ENCODE peak calls at places on chromosomes 4 and X, in six cellular contexts. Y is sciatic nerve, H is GM13977, M is HL-60, N is HuH-7.5, J is RPMI8226. F is an unnamed sample.

GRCh38 chr4:184148871-184149637 is 68.6 kb downstream of the ENPP6 start:
- DNase-seq in Y (no peak), H (no peak), M (no peak), N (no peak), J (no peak), F (no peak)

GRCh38 chr4:112144546-112145325 is 518 bp upstream of the FAM241A start:
- DNase-seq in Y (no peak), H (peak), M (no peak), N (no peak), J (no peak), F (no peak)

GRCh38 chr4:86450189-86450588 is 90.3 kb upstream of the MAPK10 start:
- DNase-seq in Y (no peak), H (no peak), M (no peak), N (no peak), J (no peak), F (no peak)

GRCh38 chrX:47568656-47569295 is 7.8 kb downstream of the ARAF start:
- DNase-seq in Y (no peak), H (no peak), M (no peak), N (no peak), J (peak), F (no peak)

GRCh38 chrX:19805054-19805690 is 82.2 kb downstream of the SH3KBP1 start:
- DNase-seq in Y (no peak), H (no peak), M (no peak), N (no peak), J (no peak), F (no peak)

GRCh38 chrX:19593684-19594083 is 78.4 kb upstream of the MAP3K15 start:
- DNase-seq in Y (no peak), H (no peak), M (peak), N (peak), J (peak), F (peak)

GRCh38 chr4:152115794-152116193 is 355.0 kb upstream of the GATB start:
- DNase-seq in Y (no peak), H (no peak), M (no peak), N (no peak), J (no peak), F (no peak)

GRCh38 chrX:57447856-57448255 is 144.0 kb upstream of the ZXDB start:
- DNase-seq in Y (no peak), H (no peak), M (no peak), N (no peak), J (no peak), F (no peak)

GRCh38 chr4:121177238-121178137 is 13.4 kb upstream of the TNIP3 start:
- DNase-seq in Y (no peak), H (no peak), M (no peak), N (no peak), J (no peak), F (no peak)